ENCODE peak calls at places on chromosomes 2 and 18, in seven cellular contexts. A is Calu3; Y is left lobe of liver; R is OCI-M1; K is naive thymus-derived CD8-positive, alpha-beta T cell; B is breast epithelium; S is colonic mucosa. Q is an unnamed sample.

GRCh38 chr2:156177654-156178053 is 154.9 kb downstream of the NR4A2 start:
- DNase-seq in A (no peak), Y (no peak), R (no peak), K (no peak), B (no peak), S (no peak), Q (no peak)

GRCh38 chr2:126979604-126980003 is 80.9 kb downstream of the TEX51 start:
- DNase-seq in A (no peak), Y (no peak), R (no peak), K (no peak), B (no peak), S (no peak), Q (no peak)

GRCh38 chr18:49335677-49336076 is 124.8 kb downstream of the DYM start:
- DNase-seq in A (peak), Y (no peak), R (peak), K (no peak), B (no peak), S (no peak), Q (no peak)

GRCh38 chr2:205763708-205764501 is 81.6 kb downstream of the NRP2 start:
- DNase-seq in A (peak), Y (no peak), R (no peak), K (peak), B (no peak), S (peak), Q (peak)

GRCh38 chr2:55099878-55100820 is 49.9 kb upstream of the RTN4 start:
- DNase-seq in A (no peak), Y (no peak), R (peak), K (no peak), B (no peak), S (no peak), Q (no peak)

GRCh38 chr18:42619771-42620170 is 495.7 kb downstream of the RIT2 start:
- DNase-seq in A (no peak), Y (no peak), R (no peak), K (no peak), B (no peak), S (no peak), Q (no peak)

GRCh38 chr2:75311993-75312392 is 112.7 kb upstream of the TACR1 start:
- DNase-seq in A (no peak), Y (no peak), R (peak), K (no peak), B (no peak), S (no peak), Q (no peak)

GRCh38 chr2:27582129-27582694 is 630 bp upstream of the ZNF512 start:
- DNase-seq in A (no peak), Y (no peak), R (no peak), K (no peak), B (no peak), S (no peak), Q (no peak)

GRCh38 chr2:102392942-102393341 is 30.0 kb upstream of the IL18RAP start:
- DNase-seq in A (no peak), Y (no peak), R (peak), K (no peak), B (no peak), S (no peak), Q (no peak)

GRCh38 chr2:222912117-222912516 is 51.3 kb downstream of the ACSL3 start:
- DNase-seq in A (no peak), Y (no peak), R (peak), K (no peak), B (no peak), S (no peak), Q (no peak)

GRCh38 chr2:85768713-85769112 is 14.9 kb downstream of the ATOH8 start:
- DNase-seq in A (no peak), Y (peak), R (no peak), K (no peak), B (no peak), S (peak), Q (peak)

GRCh38 chr2:101396352-101396717 is 9.0 kb upstream of the CREG2 start:
- DNase-seq in A (peak), Y (no peak), R (peak), K (no peak), B (peak), S (no peak), Q (no peak)

GRCh38 chr2:168072626-168073303 is 174.6 kb downstream of the STK39 start:
- DNase-seq in A (no peak), Y (no peak), R (no peak), K (no peak), B (no peak), S (no peak), Q (no peak)

GRCh38 chr18:35050004-35050623 is 8.9 kb downstream of the MAPRE2 start:
- DNase-seq in A (no peak), Y (no peak), R (peak), K (no peak), B (no peak), S (no peak), Q (no peak)

GRCh38 chr18:70243545-70243944 is 38.1 kb upstream of the RTTN start:
- DNase-seq in A (no peak), Y (no peak), R (no peak), K (no peak), B (no peak), S (no peak), Q (no peak)

GRCh38 chr18:58670561-58671121 is 624 bp upstream of the MALT1 start:
- DNase-seq in A (peak), Y (no peak), R (no peak), K (no peak), B (no peak), S (peak), Q (no peak)

Q was measured in body of pancreas.